ENCODE peak calls at places on chromosomes 11 and 22, in five cellular contexts. N, E, C, O and Z are unnamed samples.

GRCh38 chr11:47328449-47329390 is 23.8 kb downstream of the MYBPC3 start:
- DNase-seq in N (no peak), E (no peak), C (no peak), O (no peak), Z (no peak)

GRCh38 chr22:43885786-43886185 is 6.0 kb downstream of the PNPLA5 start:
- DNase-seq in N (no peak), E (no peak), C (no peak), O (no peak), Z (no peak)

GRCh38 chr22:35510481-35510934 is 30.1 kb upstream of the RASD2 start:
- DNase-seq in N (no peak), E (no peak), C (no peak), O (no peak), Z (no peak)

GRCh38 chr11:134045799-134046635 is 22.9 kb upstream of the JAM3 start:
- DNase-seq in N (peak), E (no peak), C (peak), O (no peak), Z (peak)

GRCh38 chr11:112858289-112859023 is 102.8 kb upstream of the NCAM1 start:
- DNase-seq in N (no peak), E (no peak), C (no peak), O (no peak), Z (no peak)

GRCh38 chr22:42375982-42376381 is 56.2 kb downstream of the NFAM1 start:
- DNase-seq in N (no peak), E (no peak), C (no peak), O (no peak), Z (no peak)

GRCh38 chr22:17047656-17048055 is 37.1 kb upstream of the IL17RA start:
- DNase-seq in N (no peak), E (no peak), C (no peak), O (no peak), Z (no peak)

GRCh38 chr22:30998329-30998728 is 29.3 kb downstream of the TUG1 start:
- DNase-seq in N (no peak), E (no peak), C (no peak), O (no peak), Z (no peak)

GRCh38 chr11:3954448-3955298 is 99.2 kb downstream of the STIM1 start:
- DNase-seq in N (no peak), E (no peak), C (no peak), O (no peak), Z (no peak)

GRCh38 chr11:128409476-128409875 is 177.9 kb downstream of the ETS1 start:
- DNase-seq in N (no peak), E (no peak), C (no peak), O (no peak), Z (no peak)

GRCh38 chr11:68643576-68643975 is 40.8 kb upstream of the GAL start:
- DNase-seq in N (no peak), E (no peak), C (no peak), O (no peak), Z (peak)

GRCh38 chr11:57111646-57112045 is 70.1 kb upstream of the LRRC55 start:
- DNase-seq in N (no peak), E (no peak), C (no peak), O (no peak), Z (no peak)

GRCh38 chr11:66727883-66728759 is 895 bp downstream of the SPTBN2 start:
- DNase-seq in N (peak), E (no peak), C (peak), O (no peak), Z (no peak)

GRCh38 chr22:45768490-45768889 is 96.9 kb downstream of the ATXN10 start:
- DNase-seq in N (peak), E (no peak), C (no peak), O (no peak), Z (no peak)